ENCODE peak calls at places on chromosomes 7 and 10, in six cellular contexts. W, Q, R, G, C and N are unnamed samples.

GRCh38 chr10:113523628-113524027 is 29.2 kb upstream of the HABP2 start:
- DNase-seq in W (no peak), Q (no peak), R (no peak), G (no peak), C (no peak), N (no peak)

GRCh38 chr7:148242271-148242801 is 348.2 kb upstream of the C7orf33 start:
- DNase-seq in W (peak; percentile 74), Q (peak; percentile 23), R (peak; percentile 63), G (no peak), C (peak; percentile 4), N (peak; percentile 67)

GRCh38 chr7:134458341-134458805 is 527 bp downstream of the AKR1B1 start:
- DNase-seq in W (peak; percentile 72), Q (peak; percentile 56), R (no peak), G (no peak), C (peak; percentile 56), N (peak; percentile 25)

GRCh38 chr10:119466655-119467054 is 75.9 kb downstream of the RGS10 start:
- DNase-seq in W (no peak), Q (no peak), R (no peak), G (no peak), C (peak; percentile 24), N (no peak)

GRCh38 chr10:74067373-74068370 is 69.8 kb downstream of the VCL start:
- DNase-seq in W (no peak), Q (no peak), R (peak; percentile 65), G (no peak), C (no peak), N (no peak)

GRCh38 chr7:10720042-10720441 is 253.6 kb upstream of the PHF14 start:
- DNase-seq in W (no peak), Q (no peak), R (no peak), G (no peak), C (no peak), N (no peak)

GRCh38 chr10:60258429-60258797 is 131.3 kb downstream of the ANK3 start:
- DNase-seq in W (no peak), Q (no peak), R (no peak), G (no peak), C (no peak), N (no peak)

GRCh38 chr7:11747715-11748485 is 84.1 kb downstream of the THSD7A start:
- DNase-seq in W (no peak), Q (no peak), R (no peak), G (no peak), C (no peak), N (no peak)

GRCh38 chr7:78463039-78463438 is 664.5 kb downstream of the PHTF2 start:
- DNase-seq in W (no peak), Q (no peak), R (no peak), G (no peak), C (no peak), N (no peak)

GRCh38 chr10:125878957-125879835 is 1.9 kb downstream of the DHX32 start:
- DNase-seq in W (no peak), Q (no peak), R (no peak), G (peak; percentile 80), C (no peak), N (no peak)

GRCh38 chr10:85995791-85996190 is 370.8 kb downstream of the GRID1 start:
- DNase-seq in W (peak; percentile 40), Q (no peak), R (peak; percentile 32), G (no peak), C (no peak), N (peak; percentile 40)

GRCh38 chr10:133199992-133200611 is 29.9 kb upstream of the UTF1 start:
- DNase-seq in W (no peak), Q (no peak), R (peak; percentile 21), G (no peak), C (no peak), N (no peak)

GRCh38 chr10:58335306-58336005 is 650 bp downstream of the UBE2D1 start:
- DNase-seq in W (peak; percentile 41), Q (peak; percentile 27), R (peak; percentile 33), G (no peak), C (no peak), N (peak; percentile 37)

GRCh38 chr7:518630-519428 is 817 bp downstream of the PDGFA start:
- DNase-seq in W (peak; percentile 88), Q (peak; percentile 88), R (peak; percentile 80), G (no peak), C (no peak), N (peak; percentile 83)

GRCh38 chr7:112898432-112899290 is 108.5 kb upstream of the TMEM168 start:
- DNase-seq in W (peak; percentile 62), Q (peak; percentile 63), R (peak; percentile 86), G (peak; percentile 49), C (peak; percentile 32), N (peak; percentile 79)

GRCh38 chr10:5890519-5890878 is 456 bp downstream of the FBH1 start:
- DNase-seq in W (peak; percentile 25), Q (peak; percentile 28), R (peak; percentile 34), G (no peak), C (peak; percentile 16), N (peak; percentile 55)

GRCh38 chr7:84916161-84916560 is 270.7 kb downstream of the SEMA3D start:
- DNase-seq in W (no peak), Q (no peak), R (no peak), G (no peak), C (no peak), N (no peak)

GRCh38 chr10:89080660-89081059 is 90.1 kb downstream of the FAS start:
- DNase-seq in W (no peak), Q (no peak), R (no peak), G (no peak), C (no peak), N (no peak)

GRCh38 chr10:121593267-121593666 is 5.0 kb downstream of the FGFR2 start:
- DNase-seq in W (no peak), Q (no peak), R (no peak), G (no peak), C (no peak), N (no peak)

GRCh38 chr7:5423844-5424688 is 432 bp upstream of the TNRC18 start:
- DNase-seq in W (peak; percentile 99), Q (peak; percentile 95), R (peak; percentile 99), G (peak; percentile 98), C (peak; percentile 42), N (peak; percentile 97)

GRCh38 chr10:68251625-68252275 is 19.8 kb upstream of the ATOH7 start:
- DNase-seq in W (no peak), Q (no peak), R (no peak), G (no peak), C (no peak), N (no peak)

GRCh38 chr7:98802781-98803110 is 67.1 kb downstream of the TMEM130 start:
- DNase-seq in W (no peak), Q (no peak), R (no peak), G (no peak), C (no peak), N (no peak)

GRCh38 chr7:5377816-5378215 is 45.8 kb downstream of the TNRC18 start:
- DNase-seq in W (no peak), Q (no peak), R (no peak), G (no peak), C (no peak), N (no peak)

GRCh38 chr7:101913247-101913721 is 95.9 kb downstream of the CUX1 start:
- DNase-seq in W (no peak), Q (no peak), R (no peak), G (no peak), C (no peak), N (no peak)

GRCh38 chr10:18658301-18658991 is 785 bp upstream of the ARL5B start:
- DNase-seq in W (no peak), Q (peak; percentile 19), R (peak; percentile 23), G (no peak), C (peak; percentile 17), N (peak; percentile 85)

GRCh38 chr10:94546058-94546595 is 539 bp downstream of the HELLS start:
- DNase-seq in W (peak; percentile 27), Q (no peak), R (peak; percentile 30), G (no peak), C (no peak), N (peak; percentile 25)

GRCh38 chr10:1188556-1189135 is 132.5 kb downstream of the WDR37 start:
- DNase-seq in W (no peak), Q (no peak), R (no peak), G (no peak), C (no peak), N (no peak)

GRCh38 chr10:43878386-43878785 is 229.7 kb upstream of the ZNF32 start:
- DNase-seq in W (no peak), Q (no peak), R (no peak), G (no peak), C (no peak), N (no peak)

GRCh38 chr7:153158204-153158603 is 398.7 kb downstream of the ACTR3B start:
- DNase-seq in W (no peak), Q (no peak), R (no peak), G (no peak), C (no peak), N (no peak)

GRCh38 chr10:62735464-62736188 is 68.9 kb upstream of the ADO start:
- DNase-seq in W (no peak), Q (no peak), R (peak; percentile 36), G (no peak), C (no peak), N (no peak)

GRCh38 chr10:121302541-121303180 is 295.6 kb downstream of the FGFR2 start:
- DNase-seq in W (no peak), Q (no peak), R (no peak), G (no peak), C (no peak), N (no peak)

DNA sequence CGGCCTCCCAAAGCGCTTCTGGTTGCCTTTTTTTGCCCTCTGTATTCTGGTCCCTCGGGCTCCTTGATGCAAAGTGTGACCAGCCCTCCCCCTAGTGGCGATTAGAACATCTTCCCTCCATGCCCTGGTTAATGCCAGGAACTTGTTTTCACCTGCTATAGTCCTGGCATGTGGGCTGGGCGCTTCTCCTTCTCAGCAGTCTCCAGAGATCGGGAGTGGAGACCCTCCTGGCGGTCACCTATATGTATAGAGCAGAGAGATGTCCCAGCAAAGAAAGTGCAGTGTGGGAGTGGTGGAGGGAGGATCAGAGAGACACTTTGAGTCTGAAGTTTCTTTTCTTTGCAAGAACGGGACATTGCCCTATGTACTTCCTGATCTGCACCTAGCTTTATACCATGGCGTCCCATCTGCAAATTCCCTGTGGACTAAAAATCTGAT is 264.1 kb downstream of the OTUD1 start:
- DNase-seq in W (peak; percentile 83), Q (peak; percentile 47), R (peak; percentile 53), G (peak; percentile 1), C (peak; percentile 49), N (peak; percentile 63)
- H3K4me3 ChIP-seq in W (no peak overlapping the region), Q (no peak overlapping the region), R (no peak overlapping the region), G (no peak overlapping the region), C (no peak overlapping the region), N (no peak overlapping the region)

DNA sequence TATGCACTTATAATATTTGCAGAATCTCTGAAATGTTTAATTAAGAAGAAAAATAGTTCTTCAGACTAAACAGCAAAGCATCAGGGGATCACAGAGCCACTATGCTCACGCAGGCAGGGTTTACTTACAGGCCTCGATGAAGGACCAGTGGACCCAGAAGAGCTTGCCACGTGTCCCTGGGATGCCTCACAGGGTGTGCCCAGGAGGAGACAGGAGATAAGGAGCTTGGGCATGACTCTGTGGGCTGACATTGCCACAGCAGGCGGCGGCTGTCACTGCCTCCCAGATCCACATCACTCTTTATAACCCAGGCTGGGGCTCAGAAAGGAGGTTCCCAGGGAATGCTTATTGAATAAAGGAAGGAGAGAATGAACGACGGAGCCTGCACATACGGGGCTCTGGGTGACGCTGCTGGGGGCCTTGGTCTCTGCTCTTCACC is 45.4 kb downstream of the VIPR2 start:
- DNase-seq in W (no peak), Q (no peak), R (no peak), G (no peak), C (no peak), N (no peak)
- H3K27ac ChIP-seq in W (no peak overlapping the region), Q (peak overlapping the region; percentile 64), R (no peak overlapping the region), G (no peak overlapping the region), C (no peak overlapping the region), N (no peak overlapping the region)

GRCh38 chr10:131257027-131257426 is 54.5 kb downstream of the TCERG1L start:
- DNase-seq in W (no peak), Q (no peak), R (no peak), G (no peak), C (no peak), N (no peak)
- H3K27me3 ChIP-seq in W (no peaks in the 10 kb centered on the region), Q (no peaks in the 10 kb centered on the region), R (peaks cover 33% of the 10 kb centered on the region), G (no peaks in the 10 kb centered on the region), C (no peaks in the 10 kb centered on the region), N (no peaks in the 10 kb centered on the region)

GRCh38 chr7:16655394-16655793 is 9.4 kb downstream of the BZW2 start:
- DNase-seq in W (no peak), Q (no peak), R (no peak), G (no peak), C (no peak), N (no peak)
- H3K4me3 ChIP-seq in W (no peak overlapping the region), Q (no peak overlapping the region), R (no peak overlapping the region), G (no peak overlapping the region), C (no peak overlapping the region), N (no peak overlapping the region)